ENCODE peak calls at places on chromosomes 5 and 9, in ten cellular contexts. M, A, R, V, C, Q, Z, L, G and P are unnamed samples.

GRCh38 chr9:35935755-35936509 is 22.0 kb downstream of the OR2S2 start:
- DNase-seq in R (no peak), G (no peak), Q (peak; percentile 82), A (no peak), M (no peak), V (no peak), L (no peak), C (no peak), Z (no peak), P (peak; percentile 59)

GRCh38 chr9:92747459-92748232 is 17.0 kb downstream of the BICD2 start:
- DNase-seq in L (no peak), M (no peak), Q (peak; percentile 49), C (no peak), A (no peak), Z (no peak), G (no peak), V (peak; percentile 64), R (no peak), P (no peak)

GRCh38 chr5:88388476-88389170 is 120.0 kb upstream of the TMEM161B start:
- DNase-seq in G (no peak), Z (no peak), V (no peak), C (no peak), L (no peak), Q (no peak), A (no peak), R (no peak), M (no peak), P (no peak)

GRCh38 chr5:160356550-160357347 is 13.7 kb downstream of the C1QTNF2 start:
- DNase-seq in M (no peak), Q (no peak), Z (no peak), C (no peak), R (no peak), V (no peak), L (no peak), A (no peak), G (no peak), P (peak; percentile 15)

GRCh38 chr5:9661316-9662015 is 31.3 kb upstream of the TAS2R1 start:
- DNase-seq in M (no peak), A (no peak), R (no peak), L (no peak), C (no peak), G (no peak), V (no peak), Q (peak; percentile 52), Z (no peak), P (no peak)

GRCh38 chr9:23638011-23638410 is 188.0 kb downstream of the ELAVL2 start:
- DNase-seq in R (no peak), Q (no peak), M (no peak), G (no peak), Z (no peak), V (peak; percentile 77), L (no peak), A (no peak), C (no peak), P (no peak)

GRCh38 chr9:92610470-92611420 is 59.2 kb downstream of the IPPK start:
- DNase-seq in L (no peak), C (no peak), R (no peak), Z (peak; percentile 74), G (no peak), V (no peak), Q (peak; percentile 44), M (no peak), A (no peak), P (no peak)

GRCh38 chr5:179796877-179797608 is 3.3 kb downstream of the LTC4S start:
- DNase-seq in V (no peak), C (no peak), M (no peak), A (no peak), L (no peak), G (no peak), Q (no peak), Z (peak; percentile 21), R (no peak), P (no peak)

GRCh38 chr5:65506961-65507360 is 25.2 kb upstream of the ADAMTS6 start:
- DNase-seq in C (peak; percentile 82), M (no peak), Z (no peak), R (no peak), V (peak; percentile 10), A (no peak), G (no peak), Q (peak; percentile 65), L (no peak), P (peak; percentile 50)

GRCh38 chr9:129763235-129763917 is 10.5 kb upstream of the PTGES start:
- DNase-seq in L (no peak), A (no peak), Q (peak; percentile 80), G (no peak), V (no peak), Z (no peak), C (no peak), R (no peak), M (no peak), P (peak; percentile 93)

GRCh38 chr5:94111209-94112004 is 370.0 kb upstream of the POU5F2 start:
- DNase-seq in Q (peak; percentile 95), G (peak; percentile 92), L (peak; percentile 96), A (peak; percentile 95), C (peak; percentile 97), Z (peak; percentile 94), V (peak; percentile 93), R (peak; percentile 97), M (peak; percentile 77), P (peak; percentile 97)
- H3K4me3 ChIP-seq in Q (peak overlapping the region; percentile 92), G (peak overlapping the region; percentile 97), L (peak overlapping the region; percentile 91), A (peak overlapping the region; percentile 59), C (peak overlapping the region; percentile 92), Z (peak overlapping the region; percentile 94), V (peak overlapping the region; percentile 98), R (peak overlapping the region; percentile 77), M (peak overlapping the region; percentile 83), P (peak overlapping the region; percentile 94)

DNA sequence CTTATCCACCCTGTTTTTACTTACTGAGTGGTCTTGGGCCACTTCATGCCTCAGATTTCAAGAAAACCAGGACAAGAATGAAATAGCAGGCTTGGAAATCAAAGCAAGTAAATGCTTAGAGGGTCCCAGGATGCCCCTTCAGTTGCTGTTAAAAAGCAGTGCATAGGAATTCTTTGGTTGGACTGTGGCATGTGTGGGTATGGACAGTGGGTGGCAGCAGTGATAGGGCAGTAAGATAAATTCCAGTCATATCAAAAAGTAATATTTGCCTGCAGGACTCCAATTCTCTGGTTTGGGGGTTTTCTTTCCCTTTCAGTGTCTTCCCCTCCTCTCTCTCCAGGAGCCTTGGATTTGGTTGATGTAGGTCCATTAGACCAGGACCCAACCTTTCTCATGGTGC is 306.7 kb upstream of the CLINT1 start:
- DNase-seq in Q (no peak), C (no peak), V (no peak), L (no peak), A (no peak), G (no peak), Z (no peak), R (no peak), M (no peak), P (no peak)
- TF ChIP-seq CTCF in Q (no peak), C (no peak), V (no peak), L (no peak), A (no peak), G (no peak), Z (no peak), R (no peak), M (no peak), P (peak; percentile 26)

DNA sequence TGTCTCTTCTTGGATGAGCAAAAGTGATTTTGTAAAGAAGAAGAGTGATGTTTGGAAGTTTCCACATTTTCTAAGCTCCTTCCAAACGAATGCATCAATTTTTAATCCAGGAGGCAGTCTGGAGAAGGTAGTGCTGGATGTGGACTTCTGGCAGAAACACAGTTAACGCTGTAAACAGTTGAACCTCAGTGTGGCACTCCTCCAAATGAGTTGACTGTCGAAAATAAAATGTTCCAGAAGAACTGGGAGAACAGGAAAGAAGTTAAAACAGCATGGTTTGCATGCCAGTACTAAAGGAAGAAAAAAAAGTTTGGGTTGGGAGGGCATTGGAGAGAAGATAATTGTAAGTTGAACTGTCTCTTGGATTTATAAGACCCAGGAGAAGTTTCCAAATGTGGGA is 6.5 kb downstream of the ZNF462 start:
- DNase-seq in A (no peak), Z (no peak), G (no peak), M (no peak), C (no peak), L (no peak), Q (peak; percentile 60), R (no peak), V (peak; percentile 26), P (peak; percentile 65)
- H3K4me3 ChIP-seq in A (no peak overlapping the region), Z (no peak overlapping the region), G (no peak overlapping the region), M (no peak overlapping the region), C (no peak overlapping the region), L (no peak overlapping the region), Q (no peak overlapping the region), R (no peak overlapping the region), V (no peak overlapping the region), P (no peak overlapping the region)

DNA sequence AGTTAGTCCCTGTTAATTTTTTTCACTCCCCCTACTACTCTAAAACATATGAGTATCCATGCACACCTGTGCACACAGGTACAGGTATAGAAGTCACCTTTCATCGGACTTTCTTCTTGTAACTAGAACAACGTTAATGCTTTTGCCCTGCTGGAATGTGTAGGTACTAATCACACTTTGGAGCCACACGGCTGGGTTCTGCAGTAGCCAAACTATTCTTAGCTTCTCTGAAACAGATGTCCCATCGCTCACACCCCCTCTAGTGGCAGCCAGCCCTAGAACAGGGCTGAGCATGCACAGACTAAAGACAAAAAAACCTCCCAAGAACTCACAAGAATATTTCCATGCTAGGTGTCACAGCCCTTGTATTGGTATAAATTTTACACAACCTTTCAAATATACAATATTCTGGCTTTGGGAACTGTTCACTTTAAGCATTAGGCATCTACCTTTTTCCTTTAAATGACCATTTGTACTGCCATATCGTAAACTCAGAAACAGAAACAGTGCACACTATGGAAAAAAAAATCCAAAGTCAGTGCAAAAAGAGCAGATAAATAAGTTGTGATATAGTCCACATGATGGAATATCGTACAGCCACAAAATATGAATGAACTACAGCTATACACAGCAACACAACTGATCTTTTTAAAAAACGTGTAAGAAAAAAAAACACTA is 64.0 kb downstream of the RETREG1 start:
- DNase-seq in A (peak; percentile 89), C (peak; percentile 79), L (peak; percentile 89), Q (peak; percentile 55), G (peak; percentile 68), M (no peak), Z (peak; percentile 78), R (peak; percentile 79), V (peak; percentile 64), P (peak; percentile 87)
- TF ChIP-seq CTCF in A (peak; percentile 96), C (peak; percentile 94), L (peak; percentile 78), Q (peak; percentile 73), G (peak; percentile 84), M (peak; percentile 92), Z (peak; percentile 76), R (peak; percentile 74), V (peak; percentile 88), P (peak; percentile 98)